ENCODE peak calls at places on chromosomes 16 and 17, in four cellular contexts. One of them, this sample, is unnamed.

GRCh38 chr16:4391635-4392381 is 20.2 kb downstream of the VASN start:
- DNase-seq in B cell: no peak
- DNase-seq in progenitor cell of endocrine pancreas: no peak
- DNase-seq in fibroblast of mammary gland: no peak
- DNase-seq in this sample: no peak

GRCh38 chr16:85888405-85889331 is 10.3 kb upstream of the IRF8 start:
- DNase-seq in B cell: peak
- DNase-seq in progenitor cell of endocrine pancreas: no peak
- DNase-seq in fibroblast of mammary gland: peak
- DNase-seq in this sample: peak

GRCh38 chr17:80363120-80363515 is 51.8 kb upstream of the ENDOV start:
- DNase-seq in B cell: no peak
- DNase-seq in progenitor cell of endocrine pancreas: no peak
- DNase-seq in fibroblast of mammary gland: peak
- DNase-seq in this sample: no peak

GRCh38 chr17:17117923-17118322 is 75.7 kb downstream of the MPRIP start:
- DNase-seq in B cell: no peak
- DNase-seq in progenitor cell of endocrine pancreas: no peak
- DNase-seq in fibroblast of mammary gland: no peak
- DNase-seq in this sample: no peak

GRCh38 chr17:18331879-18332278 is 16.8 kb downstream of the SMCR8 start:
- DNase-seq in B cell: no peak
- DNase-seq in progenitor cell of endocrine pancreas: no peak
- DNase-seq in fibroblast of mammary gland: no peak
- DNase-seq in this sample: no peak

GRCh38 chr17:29583324-29584248 is 5.9 kb downstream of the GIT1 start:
- DNase-seq in B cell: no peak
- DNase-seq in progenitor cell of endocrine pancreas: no peak
- DNase-seq in fibroblast of mammary gland: no peak
- DNase-seq in this sample: no peak

GRCh38 chr16:72285324-72285723 is 113.4 kb upstream of the PMFBP1 start:
- DNase-seq in B cell: no peak
- DNase-seq in progenitor cell of endocrine pancreas: no peak
- DNase-seq in fibroblast of mammary gland: no peak
- DNase-seq in this sample: no peak

GRCh38 chr16:2023098-2023925 is 3.4 kb upstream of the NHERF2 start:
- DNase-seq in B cell: peak
- DNase-seq in progenitor cell of endocrine pancreas: peak
- DNase-seq in fibroblast of mammary gland: peak
- DNase-seq in this sample: peak

GRCh38 chr16:53768593-53768992 is 64.6 kb downstream of the FTO start:
- DNase-seq in B cell: no peak
- DNase-seq in progenitor cell of endocrine pancreas: no peak
- DNase-seq in fibroblast of mammary gland: peak
- DNase-seq in this sample: no peak

GRCh38 chr17:78113804-78114785 is 14.5 kb downstream of the TMC6 start:
- DNase-seq in B cell: peak
- DNase-seq in progenitor cell of endocrine pancreas: no peak
- DNase-seq in fibroblast of mammary gland: peak
- DNase-seq in this sample: no peak

GRCh38 chr16:67936876-67937605 is 391 bp upstream of the PSMB10 start:
- DNase-seq in B cell: peak
- DNase-seq in progenitor cell of endocrine pancreas: no peak
- DNase-seq in fibroblast of mammary gland: no peak
- DNase-seq in this sample: peak

GRCh38 chr16:85698459-85699223 is 9.9 kb upstream of the GINS2 start:
- DNase-seq in B cell: no peak
- DNase-seq in progenitor cell of endocrine pancreas: no peak
- DNase-seq in fibroblast of mammary gland: no peak
- DNase-seq in this sample: no peak

GRCh38 chr16:86185089-86185488 is 286.1 kb downstream of the IRF8 start:
- DNase-seq in B cell: no peak
- DNase-seq in progenitor cell of endocrine pancreas: no peak
- DNase-seq in fibroblast of mammary gland: no peak
- DNase-seq in this sample: no peak

GRCh38 chr16:48479955-48480354 is 94.7 kb upstream of the SIAH1 start:
- DNase-seq in B cell: no peak
- DNase-seq in progenitor cell of endocrine pancreas: no peak
- DNase-seq in fibroblast of mammary gland: peak
- DNase-seq in this sample: no peak

This sample was measured in germinal center.